ENCODE peak calls at places on chromosomes 12 and 14, in nine cellular contexts. C is heart left ventricle, J is IMR-90, P is cardiac muscle cell, G is K562, Y is body of pancreas, E is lower lobe of right lung, D is BE2C, U is Peyer's patch. Q is an unnamed sample.
A peak's percentile ranks its signal among the peaks of the same experiment; 100 is the strongest.

GRCh38 chr12:31650927-31651326 is 8.6 kb upstream of the ETFBKMT start:
- DNase-seq in E (no peak), G (no peak), C (no peak), Y (peak; percentile 42), P (peak; percentile 34), U (no peak), J (no peak), D (no peak), Q (peak; percentile 18)

GRCh38 chr12:75900781-75901254 is 130.8 kb downstream of the PHLDA1 start:
- DNase-seq in U (no peak), G (no peak), Y (no peak), D (no peak), E (no peak), P (no peak), J (no peak), C (no peak), Q (no peak)

GRCh38 chr12:96658075-96658474 is 168.7 kb downstream of the CFAP54 start:
- DNase-seq in P (no peak), E (no peak), G (no peak), D (no peak), J (no peak), Y (no peak), U (no peak), C (no peak), Q (peak; percentile 5)

GRCh38 chr14:42535397-42535796 is 928.7 kb downstream of the LRFN5 start:
- DNase-seq in C (no peak), E (no peak), D (no peak), Y (no peak), P (no peak), U (no peak), J (no peak), G (no peak), Q (no peak)

GRCh38 chr12:124520896-124521295 is 46.5 kb downstream of the NCOR2 start:
- DNase-seq in Y (no peak), E (no peak), G (no peak), P (no peak), J (no peak), D (no peak), U (no peak), C (no peak), Q (no peak)

GRCh38 chr12:93113317-93114006 is 184.4 kb upstream of the EEA1 start:
- DNase-seq in D (no peak), P (no peak), U (no peak), G (no peak), C (peak; percentile 53), Y (no peak), J (no peak), E (no peak), Q (peak; percentile 23)

GRCh38 chr12:44960856-44961255 is 84.7 kb upstream of the NELL2 start:
- DNase-seq in G (no peak), E (no peak), U (no peak), C (no peak), P (no peak), Y (no peak), D (no peak), J (no peak), Q (no peak)

GRCh38 chr14:26394114-26394855 is 203.5 kb downstream of the NOVA1 start:
- DNase-seq in J (peak; percentile 12), G (no peak), C (no peak), E (no peak), D (no peak), U (no peak), P (peak; percentile 61), Y (peak; percentile 19), Q (peak; percentile 50)

GRCh38 chr12:67663121-67663520 is 14.6 kb downstream of the DYRK2 start:
- DNase-seq in E (no peak), C (no peak), U (no peak), G (no peak), Y (no peak), P (peak; percentile 55), J (peak; percentile 97), D (no peak), Q (no peak)

GRCh38 chr12:47067176-47067575 is 12.2 kb upstream of the PCED1B start:
- DNase-seq in C (no peak), J (no peak), P (no peak), G (no peak), D (no peak), U (no peak), E (no peak), Y (no peak), Q (no peak)

GRCh38 chr12:106767954-106768501 is 6.5 kb upstream of the RIC8B start:
- DNase-seq in Y (peak; percentile 67), J (no peak), P (peak; percentile 70), U (no peak), G (no peak), C (no peak), D (no peak), E (no peak), Q (no peak)

GRCh38 chr14:22471545-22472121 is 117.4 kb downstream of the DAD1 start:
- DNase-seq in C (peak; percentile 57), G (peak; percentile 63), Y (peak; percentile 68), P (peak; percentile 80), E (peak; percentile 73), D (peak; percentile 82), J (peak; percentile 32), U (peak; percentile 54), Q (peak; percentile 28)

GRCh38 chr12:95102916-95103671 is 29.7 kb upstream of the NR2C1 start:
- DNase-seq in G (no peak), D (no peak), U (no peak), J (peak; percentile 94), P (peak; percentile 31), C (no peak), Y (no peak), E (no peak), Q (peak; percentile 99)

GRCh38 chr12:10521555-10521954 is 15.9 kb downstream of the EIF2S3B start:
- DNase-seq in J (no peak), D (no peak), E (no peak), G (no peak), Y (no peak), C (no peak), P (no peak), U (no peak), Q (no peak)

GRCh38 chr12:81209001-81209400 is 131.1 kb downstream of the ACSS3 start:
- DNase-seq in E (no peak), Y (no peak), J (peak; percentile 8), U (no peak), D (no peak), C (no peak), G (no peak), P (peak; percentile 22), Q (no peak)

GRCh38 chr14:59297070-59297766 is 108.8 kb downstream of the DAAM1 start:
- DNase-seq in Y (no peak), G (no peak), U (no peak), P (peak; percentile 50), E (no peak), J (no peak), C (no peak), D (no peak), Q (no peak)

GRCh38 chr12:47725091-47725772 is at the start of gene ENDOU:
- DNase-seq in J (no peak), D (no peak), G (no peak), E (no peak), U (peak; percentile 18), C (no peak), Y (no peak), P (no peak), Q (peak; percentile 50)

DNA sequence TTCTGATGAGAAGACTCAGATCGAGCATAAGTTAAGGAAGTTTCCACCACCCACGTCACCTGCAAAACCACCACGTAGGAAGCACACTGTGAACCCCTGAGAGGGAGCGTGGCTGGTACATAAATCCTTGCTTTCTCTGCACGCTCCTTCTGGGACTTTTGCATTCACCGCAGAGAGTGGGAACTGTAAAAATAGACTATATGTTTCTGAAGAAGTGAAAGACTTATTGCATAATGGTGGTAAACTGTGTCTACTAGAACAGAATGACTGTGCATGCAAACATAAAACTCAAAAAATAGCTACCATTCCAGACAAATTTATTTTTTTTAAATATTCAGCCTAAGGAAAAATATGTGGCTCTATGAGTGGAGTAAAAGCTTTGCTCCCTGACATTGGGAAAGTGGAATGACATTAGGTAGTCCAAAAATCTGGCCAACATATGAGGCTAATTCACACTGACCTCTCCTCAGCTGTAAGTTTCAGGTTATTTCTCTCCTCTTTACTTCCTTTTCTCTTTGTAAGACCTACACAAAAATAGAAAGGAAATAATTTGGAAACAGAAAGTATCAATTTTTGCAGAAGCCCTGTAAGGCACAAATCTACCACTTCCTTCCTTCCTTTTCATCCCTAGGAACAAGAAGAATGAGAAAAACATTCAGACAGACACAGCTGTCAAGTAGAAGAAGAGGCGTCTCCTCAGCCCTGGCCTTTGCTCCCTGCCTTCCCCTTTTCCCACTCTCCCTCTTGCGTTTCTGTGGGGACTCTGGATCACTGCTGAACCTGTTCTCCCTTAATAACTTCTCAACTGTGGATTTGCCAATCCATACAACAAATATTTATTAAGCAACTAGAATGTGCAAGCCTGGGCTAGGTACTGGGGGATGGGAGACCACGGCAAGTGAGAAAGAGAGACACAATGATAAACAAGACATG is 264.3 kb upstream of the FOXN3 start:
- DNase-seq in G (no peak), P (no peak), E (peak; percentile 48), D (no peak), Y (no peak), C (no peak), U (no peak), J (no peak), Q (no peak)
- H3K4me3 ChIP-seq in G (no peak overlapping the region), P (no peak overlapping the region), E (peak overlapping the region; percentile 3), D (no peak overlapping the region), Y (no peak overlapping the region), C (no peak overlapping the region), U (no peak overlapping the region), J (no peak overlapping the region), Q (no peak overlapping the region)

GRCh38 chr14:32382704-32383103 is 53.6 kb downstream of the AKAP6 start:
- DNase-seq in C (no peak), J (no peak), D (peak; percentile 50), Y (no peak), P (peak; percentile 26), E (no peak), U (no peak), G (no peak), Q (peak; percentile 50)
- TF ChIP-seq CTCF in C (peak; percentile 11), J (peak; percentile 39), D (peak; percentile 74), Y (no peak), P (peak; percentile 33), E (no peak), U (peak; percentile 36), G (peak; percentile 43), Q (peak; percentile 77)

GRCh38 chr14:50148799-50149198 is 32.4 kb upstream of the VCPKMT start:
- DNase-seq in E (no peak), C (no peak), G (no peak), P (no peak), U (no peak), J (no peak), Y (no peak), D (no peak), Q (no peak)
- H3K36me3 ChIP-seq in E (peaks cover 97% of the 10 kb centered on the region), C (peaks cover 15% of the 10 kb centered on the region), G (peaks cover 10% of the 10 kb centered on the region), P (peaks cover 29% of the 10 kb centered on the region), U (no peaks in the 10 kb centered on the region), J (peaks cover 23% of the 10 kb centered on the region), Y (peaks cover 8% of the 10 kb centered on the region), D (peaks cover 5% of the 10 kb centered on the region), Q (peaks cover 5% of the 10 kb centered on the region)

DNA sequence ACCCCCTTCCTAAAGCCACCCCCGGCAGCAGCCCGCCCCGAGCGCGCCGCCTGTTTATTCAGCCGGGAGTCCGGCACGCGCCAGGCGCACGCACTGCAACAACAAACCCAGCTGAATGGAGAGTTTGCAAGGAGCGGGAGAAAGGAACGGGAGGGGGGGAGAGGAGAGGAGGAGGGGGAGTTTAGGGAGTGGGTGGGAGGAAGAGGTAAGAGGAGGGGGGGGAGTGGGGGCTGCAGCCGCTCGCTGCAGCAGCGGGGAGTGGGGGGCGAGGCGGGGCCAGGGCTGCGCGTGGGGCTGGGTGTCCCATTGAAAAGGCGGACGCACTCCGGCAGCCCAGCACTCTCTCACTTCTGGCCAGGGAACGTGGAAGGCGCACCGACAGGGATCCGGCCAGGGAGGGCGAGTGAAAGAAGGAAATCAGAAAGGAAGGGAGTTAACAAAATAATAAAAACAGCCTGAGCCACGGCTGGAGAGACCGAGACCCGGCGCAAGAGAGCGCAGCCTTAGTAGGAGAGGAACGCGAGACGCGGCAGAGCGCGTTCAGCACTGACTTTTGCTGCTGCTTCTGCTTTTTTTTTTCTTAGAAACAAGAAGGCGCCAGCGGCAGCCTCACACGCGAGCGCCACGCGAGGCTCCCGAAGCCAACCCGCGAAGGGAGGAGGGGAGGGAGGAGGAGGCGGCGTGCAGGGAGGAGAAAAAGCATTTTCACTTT is at the start of gene ASCL1:
- DNase-seq in E (no peak), J (peak; percentile 10), P (peak; percentile 43), D (peak; percentile 95), U (no peak), C (no peak), G (no peak), Y (no peak), Q (no peak)
- H3K4me3 ChIP-seq in E (peak within 1 kb of the TSS; percentile 44), J (peak within 1 kb of the TSS; percentile 33), P (peak within 1 kb of the TSS; percentile 36), D (peak within 1 kb of the TSS; percentile 95), U (peak within 1 kb of the TSS; percentile 12), C (peak within 1 kb of the TSS; percentile 26), G (no peak within 1 kb of the TSS), Y (no peak within 1 kb of the TSS), Q (peak within 1 kb of the TSS; percentile 12)